ENCODE peak calls at places on chromosomes 1 and 21, in five cellular contexts. One of them, this sample, is unnamed.

GRCh38 chr1:200153277-200154055 is 126.0 kb downstream of the NR5A2 start:
- DNase-seq in neuronal stem cell: no peak
- DNase-seq in IMR-90: no peak
- DNase-seq in mesenchymal stem cell: peak
- DNase-seq in mammary epithelial cell: no peak
- DNase-seq in this sample: peak

GRCh38 chr1:24385160-24385939 is 28.2 kb downstream of the STPG1 start:
- DNase-seq in IMR-90: peak
- DNase-seq in neuronal stem cell: no peak
- DNase-seq in mesenchymal stem cell: peak
- DNase-seq in mammary epithelial cell: peak
- DNase-seq in this sample: peak

GRCh38 chr21:16285646-16286223 is 556.0 kb downstream of the USP25 start:
- DNase-seq in IMR-90: no peak
- DNase-seq in mammary epithelial cell: no peak
- DNase-seq in mesenchymal stem cell: no peak
- DNase-seq in neuronal stem cell: no peak
- DNase-seq in this sample: no peak

GRCh38 chr1:31736675-31737074 is 27.5 kb downstream of the ADGRB2 start:
- DNase-seq in mammary epithelial cell: no peak
- DNase-seq in mesenchymal stem cell: no peak
- DNase-seq in IMR-90: no peak
- DNase-seq in neuronal stem cell: no peak
- DNase-seq in this sample: no peak

GRCh38 chr1:167533851-167534300 is 15.5 kb upstream of the CD247 start:
- DNase-seq in neuronal stem cell: peak
- DNase-seq in mesenchymal stem cell: peak
- DNase-seq in mammary epithelial cell: peak
- DNase-seq in IMR-90: peak
- DNase-seq in this sample: peak

GRCh38 chr1:58975888-58976287 is 192.0 kb upstream of the JUN start:
- DNase-seq in mammary epithelial cell: peak
- DNase-seq in mesenchymal stem cell: peak
- DNase-seq in IMR-90: peak
- DNase-seq in neuronal stem cell: no peak
- DNase-seq in this sample: no peak

GRCh38 chr1:21963477-21964217 is 13.2 kb upstream of the CELA3B start:
- DNase-seq in IMR-90: peak
- DNase-seq in mammary epithelial cell: peak
- DNase-seq in mesenchymal stem cell: peak
- DNase-seq in neuronal stem cell: peak
- DNase-seq in this sample: peak

GRCh38 chr1:187264995-187265602 is 436.4 kb downstream of the PLA2G4A start:
- DNase-seq in IMR-90: peak
- DNase-seq in neuronal stem cell: peak
- DNase-seq in mammary epithelial cell: peak
- DNase-seq in mesenchymal stem cell: peak
- DNase-seq in this sample: peak

GRCh38 chr1:54885863-54886723 is 902 bp downstream of the DHCR24 start:
- DNase-seq in neuronal stem cell: no peak
- DNase-seq in mesenchymal stem cell: peak
- DNase-seq in mammary epithelial cell: peak
- DNase-seq in IMR-90: no peak
- DNase-seq in this sample: no peak

GRCh38 chr1:53628286-53628955 is 110.5 kb downstream of the GLIS1 start:
- DNase-seq in mammary epithelial cell: no peak
- DNase-seq in mesenchymal stem cell: no peak
- DNase-seq in IMR-90: no peak
- DNase-seq in neuronal stem cell: no peak
- DNase-seq in this sample: no peak

GRCh38 chr1:230114245-230114651 is 47.2 kb downstream of the GALNT2 start:
- DNase-seq in mesenchymal stem cell: no peak
- DNase-seq in mammary epithelial cell: no peak
- DNase-seq in IMR-90: peak
- DNase-seq in neuronal stem cell: no peak
- DNase-seq in this sample: no peak

GRCh38 chr1:208335386-208335785 is 91.2 kb upstream of the PLXNA2 start:
- DNase-seq in mammary epithelial cell: no peak
- DNase-seq in neuronal stem cell: peak
- DNase-seq in IMR-90: no peak
- DNase-seq in mesenchymal stem cell: no peak
- DNase-seq in this sample: no peak

GRCh38 chr1:25727819-25728286 is 72.1 kb upstream of the SELENON start:
- DNase-seq in neuronal stem cell: no peak
- DNase-seq in mesenchymal stem cell: peak
- DNase-seq in IMR-90: peak
- DNase-seq in mammary epithelial cell: no peak
- DNase-seq in this sample: no peak

GRCh38 chr1:41366428-41367101 is 5.3 kb downstream of the FOXO6 start:
- DNase-seq in mammary epithelial cell: no peak
- DNase-seq in neuronal stem cell: no peak
- DNase-seq in IMR-90: no peak
- DNase-seq in mesenchymal stem cell: no peak
- DNase-seq in this sample: no peak

GRCh38 chr1:150970818-150971582 is 3.6 kb downstream of the CERS2 start:
- DNase-seq in mesenchymal stem cell: peak
- DNase-seq in IMR-90: peak
- DNase-seq in mammary epithelial cell: no peak
- DNase-seq in neuronal stem cell: no peak
- DNase-seq in this sample: no peak

GRCh38 chr1:207516729-207517128 is 20.8 kb downstream of the CR1 start:
- DNase-seq in neuronal stem cell: no peak
- DNase-seq in IMR-90: no peak
- DNase-seq in mammary epithelial cell: no peak
- DNase-seq in mesenchymal stem cell: no peak
- DNase-seq in this sample: no peak

GRCh38 chr1:225815526-225816178 is 5.7 kb downstream of the EPHX1 start:
- DNase-seq in mammary epithelial cell: no peak
- DNase-seq in neuronal stem cell: no peak
- DNase-seq in mesenchymal stem cell: no peak
- DNase-seq in IMR-90: no peak
- DNase-seq in this sample: no peak

GRCh38 chr1:62144238-62144831 is 50.3 kb upstream of the L1TD1 start:
- DNase-seq in neuronal stem cell: peak
- DNase-seq in IMR-90: peak
- DNase-seq in mammary epithelial cell: peak
- DNase-seq in mesenchymal stem cell: peak
- DNase-seq in this sample: peak

GRCh38 chr1:42420911-42421585 is 34.8 kb downstream of the ZMYND12 start:
- DNase-seq in mesenchymal stem cell: peak
- DNase-seq in mammary epithelial cell: peak
- DNase-seq in neuronal stem cell: no peak
- DNase-seq in IMR-90: peak
- DNase-seq in this sample: no peak

GRCh38 chr1:63688302-63688701 is 85.5 kb upstream of the ROR1 start:
- DNase-seq in neuronal stem cell: no peak
- DNase-seq in mesenchymal stem cell: peak
- DNase-seq in mammary epithelial cell: no peak
- DNase-seq in IMR-90: peak
- DNase-seq in this sample: no peak

GRCh38 chr1:207754011-207754410 is 2.2 kb downstream of the CD46 start:
- DNase-seq in IMR-90: no peak
- DNase-seq in mammary epithelial cell: no peak
- DNase-seq in neuronal stem cell: no peak
- DNase-seq in mesenchymal stem cell: no peak
- DNase-seq in this sample: no peak

GRCh38 chr1:151787689-151788088 is 2.6 kb downstream of the TDRKH start:
- DNase-seq in mammary epithelial cell: no peak
- DNase-seq in IMR-90: no peak
- DNase-seq in neuronal stem cell: no peak
- DNase-seq in mesenchymal stem cell: no peak
- DNase-seq in this sample: no peak

GRCh38 chr1:201655910-201656669 is 117.2 kb downstream of the NAV1 start:
- DNase-seq in mammary epithelial cell: no peak
- DNase-seq in neuronal stem cell: no peak
- DNase-seq in IMR-90: no peak
- DNase-seq in mesenchymal stem cell: no peak
- DNase-seq in this sample: no peak

GRCh38 chr1:186900539-186901237 is 71.9 kb downstream of the PLA2G4A start:
- DNase-seq in IMR-90: no peak
- DNase-seq in mesenchymal stem cell: no peak
- DNase-seq in mammary epithelial cell: no peak
- DNase-seq in neuronal stem cell: no peak
- DNase-seq in this sample: no peak

GRCh38 chr21:44299458-44300261 is at the start of gene PFKL:
- DNase-seq in IMR-90: peak
- DNase-seq in mesenchymal stem cell: peak
- DNase-seq in neuronal stem cell: peak
- DNase-seq in mammary epithelial cell: peak
- DNase-seq in this sample: peak

GRCh38 chr1:221473392-221473791 is 268.5 kb downstream of the DUSP10 start:
- DNase-seq in IMR-90: no peak
- DNase-seq in neuronal stem cell: no peak
- DNase-seq in mammary epithelial cell: no peak
- DNase-seq in mesenchymal stem cell: no peak
- DNase-seq in this sample: no peak

DNA sequence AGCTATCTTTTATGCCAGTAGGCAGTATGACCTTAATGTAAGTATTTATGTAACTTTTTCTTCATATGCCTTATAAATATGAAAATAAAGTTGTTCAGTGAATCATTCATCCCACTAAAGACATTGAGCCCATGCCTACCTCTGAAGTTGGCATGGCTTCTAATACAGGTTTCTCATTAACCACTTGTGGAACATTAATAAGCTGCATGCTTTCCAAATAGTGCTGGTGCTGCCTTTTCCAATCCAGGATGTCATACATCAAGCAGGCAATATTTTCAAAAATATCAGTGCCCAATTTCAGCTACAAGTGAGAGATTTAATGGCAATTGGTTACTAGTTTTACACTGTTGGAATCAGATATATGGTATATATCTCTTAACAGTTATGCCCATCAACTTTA is 92.0 kb downstream of the SPAG17 start:
- DNase-seq in neuronal stem cell: no peak
- DNase-seq in mammary epithelial cell: no peak
- DNase-seq in IMR-90: no peak
- DNase-seq in mesenchymal stem cell: no peak
- DNase-seq in this sample: no peak
- H3K4me2 ChIP-seq in neuronal stem cell: no peak
- H3K4me2 ChIP-seq in mammary epithelial cell: no peak
- H3K4me2 ChIP-seq in IMR-90: no peak
- H3K4me2 ChIP-seq in mesenchymal stem cell: no peak
- H3K4me2 ChIP-seq in this sample: no peak

GRCh38 chr1:1942753-1943656 is 23.9 kb upstream of the TMEM52 start:
- DNase-seq in IMR-90: no peak
- DNase-seq in mammary epithelial cell: no peak
- DNase-seq in neuronal stem cell: no peak
- DNase-seq in mesenchymal stem cell: no peak
- DNase-seq in this sample: no peak
- H3K4me2 ChIP-seq in IMR-90: no peak
- H3K4me2 ChIP-seq in mammary epithelial cell: no peak
- H3K4me2 ChIP-seq in neuronal stem cell: no peak
- H3K4me2 ChIP-seq in mesenchymal stem cell: no peak
- H3K4me2 ChIP-seq in this sample: peak

GRCh38 chr1:65572701-65573421 is 152.4 kb downstream of the LEPR start:
- DNase-seq in IMR-90: no peak
- DNase-seq in mesenchymal stem cell: no peak
- DNase-seq in neuronal stem cell: no peak
- DNase-seq in mammary epithelial cell: no peak
- DNase-seq in this sample: no peak

GRCh38 chr1:65564493-65564892 is 144.0 kb downstream of the LEPR start:
- DNase-seq in mammary epithelial cell: no peak
- DNase-seq in mesenchymal stem cell: no peak
- DNase-seq in neuronal stem cell: no peak
- DNase-seq in IMR-90: no peak
- DNase-seq in this sample: no peak

GRCh38 chr1:65568285-65568684 is 147.8 kb downstream of the LEPR start:
- DNase-seq in neuronal stem cell: no peak
- DNase-seq in mammary epithelial cell: no peak
- DNase-seq in mesenchymal stem cell: no peak
- DNase-seq in IMR-90: no peak
- DNase-seq in this sample: no peak
- H3K4me2 ChIP-seq in neuronal stem cell: no peak
- H3K4me2 ChIP-seq in mammary epithelial cell: no peak
- H3K4me2 ChIP-seq in mesenchymal stem cell: no peak
- H3K4me2 ChIP-seq in IMR-90: no peak
- H3K4me2 ChIP-seq in this sample: no peak

DNA sequence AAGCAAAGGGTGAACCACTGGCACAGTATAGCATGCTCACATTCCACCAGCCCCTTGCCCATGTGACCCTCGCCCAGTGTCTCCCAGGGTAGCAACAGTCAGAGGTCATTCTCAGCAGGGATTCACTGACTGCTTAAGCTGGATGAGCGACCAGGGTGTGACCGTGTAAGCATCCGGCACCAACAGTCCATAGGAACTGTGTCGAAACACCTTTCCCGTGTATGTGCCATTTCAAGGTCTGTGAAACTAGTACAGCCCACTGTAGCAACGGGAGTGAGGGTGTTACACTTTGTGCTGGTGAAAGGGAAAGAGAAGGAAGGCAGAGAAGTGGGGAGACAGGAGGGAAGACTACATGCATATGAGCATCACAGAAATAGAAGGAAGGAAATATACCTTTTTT is 10.8 kb downstream of the PIK3C2B start:
- DNase-seq in neuronal stem cell: no peak
- DNase-seq in IMR-90: no peak
- DNase-seq in mammary epithelial cell: no peak
- DNase-seq in mesenchymal stem cell: no peak
- DNase-seq in this sample: no peak
- H3K4me2 ChIP-seq in neuronal stem cell: no peak
- H3K4me2 ChIP-seq in IMR-90: no peak
- H3K4me2 ChIP-seq in mammary epithelial cell: no peak
- H3K4me2 ChIP-seq in mesenchymal stem cell: no peak
- H3K4me2 ChIP-seq in this sample: no peak

DNA sequence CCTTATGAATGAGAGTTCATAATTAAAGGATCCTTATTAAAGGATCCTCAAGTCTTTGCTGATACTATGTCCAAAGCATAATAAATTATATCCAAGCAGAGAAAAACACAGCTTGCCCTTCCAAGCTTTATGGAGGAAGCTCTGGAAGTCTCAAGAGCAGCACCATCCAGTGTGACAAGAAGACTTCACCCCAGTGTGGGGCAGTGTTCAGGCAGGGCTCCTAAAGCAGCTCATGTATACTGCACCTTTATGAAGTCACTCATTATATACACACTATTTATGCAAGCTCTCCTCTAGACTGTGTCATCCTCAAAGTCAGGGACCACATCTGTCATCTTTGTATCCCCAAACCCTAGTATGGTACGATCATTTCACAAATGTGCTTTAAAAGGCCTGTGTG is 11.9 kb upstream of the CCN1 start:
- DNase-seq in mammary epithelial cell: no peak
- DNase-seq in IMR-90: no peak
- DNase-seq in mesenchymal stem cell: peak
- DNase-seq in neuronal stem cell: no peak
- DNase-seq in this sample: no peak
- H3K4me2 ChIP-seq in mammary epithelial cell: no peak
- H3K4me2 ChIP-seq in IMR-90: peak
- H3K4me2 ChIP-seq in mesenchymal stem cell: no peak
- H3K4me2 ChIP-seq in neuronal stem cell: no peak
- H3K4me2 ChIP-seq in this sample: no peak

GRCh38 chr1:197041486-197042353 is 25.3 kb downstream of the F13B start:
- DNase-seq in neuronal stem cell: no peak
- DNase-seq in IMR-90: no peak
- DNase-seq in mammary epithelial cell: peak
- DNase-seq in mesenchymal stem cell: no peak
- DNase-seq in this sample: peak
- H3K4me2 ChIP-seq in neuronal stem cell: no peak
- H3K4me2 ChIP-seq in IMR-90: no peak
- H3K4me2 ChIP-seq in mammary epithelial cell: no peak
- H3K4me2 ChIP-seq in mesenchymal stem cell: no peak
- H3K4me2 ChIP-seq in this sample: peak

This sample was measured in MM.1S.